ENCODE peak calls at places on chromosomes 13 and 19, in four cellular contexts. V is tibial artery, O is heart right ventricle, N is naive B cell. B is an unnamed sample.

GRCh38 chr19:14440049-14440448 is 6.9 kb downstream of the PKN1 start:
- DNase-seq in V (peak), O (peak), N (peak), B (peak)

GRCh38 chr19:38360839-38361631 is 13.3 kb upstream of the PSMD8 start:
- DNase-seq in V (no peak), O (no peak), N (no peak), B (no peak)

GRCh38 chr13:66210677-66211076 is 1019.5 kb downstream of the PCDH9 start:
- DNase-seq in V (no peak), O (no peak), N (no peak), B (no peak)

GRCh38 chr13:98155475-98156111 is 12.7 kb downstream of the FARP1 start:
- DNase-seq in V (no peak), O (no peak), N (no peak), B (no peak)

GRCh38 chr13:103031332-103031873 is 34.8 kb downstream of the SLC10A2 start:
- DNase-seq in V (no peak), O (no peak), N (no peak), B (no peak)

GRCh38 chr19:1875646-1876493 is 9.4 kb downstream of the ABHD17A start:
- DNase-seq in V (peak), O (peak), N (peak), B (peak)

GRCh38 chr19:16199275-16199932 is 1.7 kb downstream of the AP1M1 start:
- DNase-seq in V (no peak), O (no peak), N (no peak), B (no peak)

GRCh38 chr19:21321996-21322395 is 7.2 kb downstream of the ZNF708 start:
- DNase-seq in V (no peak), O (no peak), N (no peak), B (no peak)

GRCh38 chr13:113560645-113561416 is 23.7 kb upstream of the TFDP1 start:
- DNase-seq in V (no peak), O (no peak), N (no peak), B (no peak)

GRCh38 chr13:30737511-30738342 is 2.4 kb downstream of the ALOX5AP start:
- DNase-seq in V (no peak), O (no peak), N (no peak), B (no peak)

GRCh38 chr13:75417647-75418046 is 64.3 kb downstream of the TBC1D4 start:
- DNase-seq in V (no peak), O (no peak), N (no peak), B (no peak)

GRCh38 chr13:77507931-77508776 is 27.4 kb upstream of the SCEL start:
- DNase-seq in V (no peak), O (no peak), N (no peak), B (no peak)

GRCh38 chr13:48411281-48412099 is 1.4 kb downstream of the LPAR6 start:
- DNase-seq in V (no peak), O (no peak), N (no peak), B (no peak)

GRCh38 chr13:49020940-49021548 is 45.3 kb downstream of the FNDC3A start:
- DNase-seq in V (no peak), O (no peak), N (no peak), B (no peak)

GRCh38 chr19:18613589-18614234 is 1.0 kb downstream of the TMEM59L start:
- DNase-seq in V (no peak), O (no peak), N (no peak), B (no peak)

GRCh38 chr19:54096642-54097106 is 3.9 kb downstream of the OSCAR start:
- DNase-seq in V (no peak), O (no peak), N (no peak), B (no peak)